ENCODE peak calls at places on chromosomes 2 and 18, in nine cellular contexts. Z is H9, S is transverse colon, E is astrocyte, T is neural crest cell, G is omental fat pad, Q is neural progenitor cell, P is cardiac muscle cell, X is progenitor cell of endocrine pancreas. F is an unnamed sample.

GRCh38 chr2:159710601-159711180 is 1.6 kb upstream of the MARCHF7 start:
- DNase-seq in Z (no peak), S (no peak), E (peak), T (no peak), G (no peak), Q (no peak), P (no peak), X (no peak), F (no peak)

GRCh38 chr2:159155315-159155714 is 131.2 kb downstream of the WDSUB1 start:
- DNase-seq in Z (peak), S (peak), E (no peak), T (no peak), G (no peak), Q (no peak), P (no peak), X (peak), F (no peak)

GRCh38 chr2:85717308-85718005 is 23.3 kb downstream of the GNLY start:
- DNase-seq in Z (no peak), S (no peak), E (peak), T (no peak), G (no peak), Q (peak), P (no peak), X (no peak), F (no peak)

GRCh38 chr2:9033385-9034175 is 30.1 kb upstream of the MBOAT2 start:
- DNase-seq in Z (peak), S (no peak), E (peak), T (no peak), G (no peak), Q (peak), P (peak), X (no peak), F (peak)

GRCh38 chr18:47397671-47398319 is 146.3 kb upstream of the SKOR2 start:
- DNase-seq in Z (peak), S (peak), E (no peak), T (peak), G (no peak), Q (peak), P (no peak), X (no peak), F (peak)

GRCh38 chr2:96533292-96534073 is 3.1 kb upstream of the ARID5A start:
- DNase-seq in Z (no peak), S (peak), E (peak), T (no peak), G (peak), Q (no peak), P (no peak), X (no peak), F (no peak)

GRCh38 chr18:55251186-55251995 is 292.1 kb upstream of the CCDC68 start:
- DNase-seq in Z (no peak), S (no peak), E (peak), T (no peak), G (no peak), Q (peak), P (peak), X (no peak), F (peak)

GRCh38 chr2:196263181-196263747 is 91.9 kb upstream of the STK17B start:
- DNase-seq in Z (no peak), S (peak), E (peak), T (no peak), G (no peak), Q (no peak), P (no peak), X (no peak), F (no peak)

GRCh38 chr2:107428781-107429180 is 397.9 kb upstream of the RGPD4 start:
- DNase-seq in Z (no peak), S (no peak), E (no peak), T (no peak), G (no peak), Q (no peak), P (no peak), X (no peak), F (no peak)

GRCh38 chr2:29921560-29921915 is at the start of gene ALK:
- DNase-seq in Z (peak), S (peak), E (peak), T (peak), G (peak), Q (peak), P (peak), X (peak), F (peak)

GRCh38 chr18:2846638-2847340 is at the start of gene EMILIN2:
- DNase-seq in Z (peak), S (peak), E (peak), T (peak), G (peak), Q (peak), P (peak), X (peak), F (peak)

GRCh38 chr2:235187806-235188205 is 236.0 kb downstream of the SH3BP4 start:
- DNase-seq in Z (no peak), S (no peak), E (no peak), T (no peak), G (no peak), Q (no peak), P (no peak), X (no peak), F (no peak)
- TF ChIP-seq CTCF in Z (no peak), S (no peak), E (no peak), T (no peak), G (no peak), Q (no peak), P (no peak), X (no peak), F (no peak)

DNA sequence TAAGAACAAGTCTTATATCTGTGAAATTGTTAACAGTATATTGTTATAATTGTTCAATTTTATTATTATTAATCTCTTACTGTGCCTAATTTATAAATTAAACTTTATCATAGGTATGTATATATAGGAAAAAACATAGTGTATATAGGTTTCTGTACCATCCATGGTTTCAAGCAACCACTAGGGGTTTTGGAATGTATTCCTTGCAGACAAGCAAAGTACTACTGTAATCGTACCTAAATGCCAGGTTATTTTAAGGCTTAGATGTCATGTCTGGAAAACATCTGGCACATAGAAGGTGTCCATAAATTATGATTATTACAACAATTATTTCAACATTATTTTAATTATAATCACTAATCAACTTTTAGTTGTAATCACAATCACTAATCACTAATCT is 8.4 kb downstream of the ITSN2 start:
- DNase-seq in Z (no peak), S (no peak), E (no peak), T (no peak), G (no peak), Q (no peak), P (peak), X (no peak), F (no peak)
- TF ChIP-seq CTCF in Z (no peak), S (no peak), E (no peak), T (peak), G (no peak), Q (peak), P (no peak), X (peak), F (no peak)

GRCh38 chr18:41113885-41114482 is 841.0 kb upstream of the PIK3C3 start:
- DNase-seq in Z (no peak), S (no peak), E (peak), T (no peak), G (no peak), Q (no peak), P (no peak), X (no peak), F (no peak)
- TF ChIP-seq CTCF in Z (no peak), S (no peak), E (no peak), T (no peak), G (no peak), Q (no peak), P (no peak), X (no peak), F (no peak)

DNA sequence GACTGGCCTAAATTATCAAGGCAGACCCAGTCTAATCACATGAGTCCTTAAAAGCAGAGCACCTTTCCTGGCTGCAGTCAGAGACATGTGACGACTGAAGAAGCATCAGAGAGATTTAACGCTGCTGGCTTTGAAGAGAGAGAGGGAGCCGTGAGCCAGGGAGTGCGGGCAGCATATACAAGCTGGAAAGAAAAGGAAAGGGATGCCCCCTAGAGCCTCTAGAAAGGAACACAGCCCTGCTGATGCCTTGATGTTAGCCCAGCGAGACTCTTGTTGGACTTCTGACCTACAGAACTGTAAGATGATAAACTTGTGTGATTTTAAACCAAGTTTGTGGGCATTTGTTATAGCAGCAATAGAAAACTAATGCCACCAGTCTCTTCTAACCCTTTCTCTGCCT is 58.1 kb downstream of the HEATR5B start:
- DNase-seq in Z (peak), S (no peak), E (no peak), T (no peak), G (no peak), Q (peak), P (no peak), X (no peak), F (no peak)
- TF ChIP-seq CTCF in Z (peak), S (no peak), E (peak), T (peak), G (no peak), Q (peak), P (peak), X (peak), F (peak)

GRCh38 chr2:170091461-170091860 is 86.5 kb upstream of the MYO3B start:
- DNase-seq in Z (no peak), S (no peak), E (no peak), T (no peak), G (no peak), Q (no peak), P (no peak), X (no peak), F (no peak)
- TF ChIP-seq CTCF in Z (no peak), S (no peak), E (no peak), T (no peak), G (no peak), Q (no peak), P (no peak), X (no peak), F (no peak)

F was measured in nephron progenitor cell.